ENCODE peak calls at places on chromosomes 5 and 9, in four cellular contexts. One of them, this sample, is unnamed.

GRCh38 chr5:38724301-38725030 is 121.3 kb upstream of the OSMR start:
- DNase-seq in IMR-90: peak
- DNase-seq in SK-N-SH: no peak
- DNase-seq in A549: no peak
- DNase-seq in this sample: no peak

GRCh38 chr5:141822134-141822533 is 56.1 kb downstream of the PCDH1 start:
- DNase-seq in SK-N-SH: no peak
- DNase-seq in IMR-90: peak
- DNase-seq in A549: no peak
- DNase-seq in this sample: no peak

GRCh38 chr9:125759812-125760134 is 12.6 kb downstream of the PBX3 start:
- DNase-seq in A549: no peak
- DNase-seq in SK-N-SH: no peak
- DNase-seq in IMR-90: no peak
- DNase-seq in this sample: no peak

GRCh38 chr5:13212843-13213242 is 731.6 kb downstream of the DNAH5 start:
- DNase-seq in SK-N-SH: no peak
- DNase-seq in IMR-90: no peak
- DNase-seq in A549: no peak
- DNase-seq in this sample: no peak

GRCh38 chr5:118752568-118752967 is 235.8 kb downstream of the DTWD2 start:
- DNase-seq in A549: no peak
- DNase-seq in IMR-90: no peak
- DNase-seq in SK-N-SH: no peak
- DNase-seq in this sample: no peak

GRCh38 chr5:42881416-42882109 is 69.9 kb upstream of the SELENOP start:
- DNase-seq in A549: no peak
- DNase-seq in IMR-90: no peak
- DNase-seq in SK-N-SH: no peak
- DNase-seq in this sample: no peak

GRCh38 chr9:32698706-32699277 is 63.3 kb upstream of the TAF1L start:
- DNase-seq in SK-N-SH: no peak
- DNase-seq in IMR-90: no peak
- DNase-seq in A549: no peak
- DNase-seq in this sample: no peak

GRCh38 chr9:108105885-108106284 is 616.3 kb upstream of the KLF4 start:
- DNase-seq in IMR-90: no peak
- DNase-seq in A549: no peak
- DNase-seq in SK-N-SH: no peak
- DNase-seq in this sample: peak

GRCh38 chr9:132410642-132411041 is 631 bp downstream of the CFAP77 start:
- DNase-seq in A549: no peak
- DNase-seq in SK-N-SH: peak
- DNase-seq in IMR-90: no peak
- DNase-seq in this sample: no peak

GRCh38 chr9:113574381-113575262 is 111.1 kb downstream of the RGS3 start:
- DNase-seq in SK-N-SH: no peak
- DNase-seq in IMR-90: no peak
- DNase-seq in A549: no peak
- DNase-seq in this sample: no peak

GRCh38 chr5:169696621-169697517 is 59.8 kb downstream of the DOCK2 start:
- DNase-seq in SK-N-SH: no peak
- DNase-seq in A549: no peak
- DNase-seq in IMR-90: peak
- DNase-seq in this sample: no peak

GRCh38 chr5:39209924-39210323 is 9.4 kb downstream of the FYB1 start:
- DNase-seq in IMR-90: no peak
- DNase-seq in SK-N-SH: no peak
- DNase-seq in A549: no peak
- DNase-seq in this sample: no peak

GRCh38 chr9:69898714-69899209 is 78.1 kb downstream of the CFAP95 start:
- DNase-seq in SK-N-SH: no peak
- DNase-seq in IMR-90: peak
- DNase-seq in A549: no peak
- DNase-seq in this sample: no peak

GRCh38 chr5:39948867-39949468 is 524.2 kb upstream of the DAB2 start:
- DNase-seq in SK-N-SH: peak
- DNase-seq in A549: peak
- DNase-seq in IMR-90: peak
- DNase-seq in this sample: peak

GRCh38 chr5:138737494-138738265 is 15.5 kb upstream of the CTNNA1 start:
- DNase-seq in IMR-90: no peak
- DNase-seq in A549: no peak
- DNase-seq in SK-N-SH: no peak
- DNase-seq in this sample: no peak

GRCh38 chr5:125696762-125697161 is 726.4 kb upstream of the GRAMD2B start:
- DNase-seq in SK-N-SH: peak
- DNase-seq in A549: no peak
- DNase-seq in IMR-90: peak
- DNase-seq in this sample: no peak

GRCh38 chr9:86128235-86128822 is 29.0 kb upstream of the GOLM1 start:
- DNase-seq in IMR-90: no peak
- DNase-seq in SK-N-SH: no peak
- DNase-seq in A549: no peak
- DNase-seq in this sample: no peak

GRCh38 chr5:141848771-141849370 is 29.3 kb downstream of the PCDH1 start:
- DNase-seq in SK-N-SH: no peak
- DNase-seq in A549: peak
- DNase-seq in IMR-90: peak
- DNase-seq in this sample: peak

GRCh38 chr5:124906339-124907097 is 160.1 kb upstream of the ZNF608 start:
- DNase-seq in SK-N-SH: peak
- DNase-seq in IMR-90: peak
- DNase-seq in A549: no peak
- DNase-seq in this sample: no peak

GRCh38 chr9:137227853-137228514 is 682 bp downstream of the RNF224 start:
- DNase-seq in IMR-90: no peak
- DNase-seq in A549: no peak
- DNase-seq in SK-N-SH: no peak
- DNase-seq in this sample: peak

GRCh38 chr5:141608557-141608956 is 10.2 kb downstream of the DIAPH1 start:
- DNase-seq in SK-N-SH: no peak
- DNase-seq in IMR-90: no peak
- DNase-seq in A549: no peak
- DNase-seq in this sample: no peak

GRCh38 chr5:79075646-79076426 is 6.3 kb downstream of the BHMT2 start:
- DNase-seq in SK-N-SH: no peak
- DNase-seq in IMR-90: no peak
- DNase-seq in A549: no peak
- DNase-seq in this sample: no peak

GRCh38 chr9:109585841-109586240 is 87.7 kb upstream of the PTPN3 start:
- DNase-seq in IMR-90: no peak
- DNase-seq in SK-N-SH: no peak
- DNase-seq in A549: no peak
- DNase-seq in this sample: no peak

GRCh38 chr5:180401236-180401907 is 48.2 kb upstream of the GFPT2 start:
- DNase-seq in SK-N-SH: no peak
- DNase-seq in IMR-90: no peak
- DNase-seq in A549: no peak
- DNase-seq in this sample: peak

GRCh38 chr5:129996896-129997295 is 92.6 kb downstream of the CHSY3 start:
- DNase-seq in IMR-90: peak
- DNase-seq in A549: no peak
- DNase-seq in SK-N-SH: no peak
- DNase-seq in this sample: no peak

GRCh38 chr5:160922311-160922710 is 70.3 kb upstream of the ATP10B start:
- DNase-seq in IMR-90: no peak
- DNase-seq in A549: no peak
- DNase-seq in SK-N-SH: no peak
- DNase-seq in this sample: no peak

GRCh38 chr5:91225848-91226686 is 157.1 kb downstream of the ARRDC3 start:
- DNase-seq in A549: no peak
- DNase-seq in IMR-90: no peak
- DNase-seq in SK-N-SH: no peak
- DNase-seq in this sample: no peak

GRCh38 chr5:151424892-151425523 is 22.4 kb upstream of the SLC36A1 start:
- DNase-seq in SK-N-SH: no peak
- DNase-seq in IMR-90: no peak
- DNase-seq in A549: no peak
- DNase-seq in this sample: no peak

GRCh38 chr5:92674322-92674721 is 906.7 kb downstream of the NR2F1-AS1 start:
- DNase-seq in IMR-90: no peak
- DNase-seq in A549: no peak
- DNase-seq in SK-N-SH: no peak
- DNase-seq in this sample: no peak

GRCh38 chr9:127388856-127389238 is 8.1 kb upstream of the SLC2A8 start:
- DNase-seq in A549: no peak
- DNase-seq in SK-N-SH: no peak
- DNase-seq in IMR-90: no peak
- DNase-seq in this sample: no peak

GRCh38 chr9:118891213-118891612 is 478.0 kb downstream of the BRINP1 start:
- DNase-seq in A549: no peak
- DNase-seq in SK-N-SH: no peak
- DNase-seq in IMR-90: no peak
- DNase-seq in this sample: no peak

GRCh38 chr5:40549611-40550010 is 130.1 kb upstream of the PTGER4 start:
- DNase-seq in IMR-90: no peak
- DNase-seq in SK-N-SH: no peak
- DNase-seq in A549: no peak
- DNase-seq in this sample: no peak

GRCh38 chr5:160506006-160507004 is 84.7 kb downstream of the PTTG1 start:
- DNase-seq in A549: no peak
- DNase-seq in SK-N-SH: peak
- DNase-seq in IMR-90: peak
- DNase-seq in this sample: no peak

GRCh38 chr9:131817073-131817472 is 77.2 kb upstream of the RAPGEF1 start:
- DNase-seq in A549: no peak
- DNase-seq in SK-N-SH: no peak
- DNase-seq in IMR-90: no peak
- DNase-seq in this sample: no peak

GRCh38 chr5:162990063-162990462 is 447.3 kb upstream of the CCNG1 start:
- DNase-seq in A549: no peak
- DNase-seq in SK-N-SH: no peak
- DNase-seq in IMR-90: no peak
- DNase-seq in this sample: no peak

DNA sequence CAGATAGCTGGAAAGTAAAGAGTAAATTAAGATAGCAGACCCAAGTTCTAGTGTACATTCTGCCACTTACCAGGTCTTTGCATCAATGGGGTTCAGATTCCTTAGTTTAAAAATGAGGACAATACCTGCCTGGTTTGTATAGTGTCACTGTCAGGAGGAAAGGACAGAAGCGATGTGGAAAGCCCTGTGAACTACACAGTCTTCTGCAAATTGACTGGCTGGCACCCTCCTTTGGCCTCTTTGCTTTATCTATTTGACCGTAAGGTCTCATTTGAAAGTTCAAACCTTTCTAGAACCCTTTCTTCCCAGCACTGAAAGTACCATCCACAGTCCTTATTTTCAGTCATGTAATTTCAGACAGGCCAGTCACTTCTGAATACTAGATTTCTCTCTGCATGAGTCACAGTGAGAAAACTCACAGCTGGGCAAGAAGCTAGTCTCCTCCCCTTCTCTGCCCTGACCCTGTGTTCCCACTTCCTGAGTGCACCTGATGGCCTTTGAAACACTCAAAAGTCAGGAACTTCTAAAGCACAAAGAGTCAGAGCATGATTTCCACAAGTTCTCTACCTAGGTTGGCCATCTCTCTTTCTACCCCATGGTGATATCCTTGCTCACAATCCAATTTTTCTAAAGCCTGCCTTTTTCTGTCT is 91.3 kb upstream of the RASEF start:
- DNase-seq in A549: no peak
- DNase-seq in IMR-90: peak
- DNase-seq in SK-N-SH: no peak
- DNase-seq in this sample: no peak
- TF ChIP-seq SMC3 in A549: no peak
- TF ChIP-seq SMC3 in IMR-90: no peak
- TF ChIP-seq SMC3 in SK-N-SH: no peak
- TF ChIP-seq SMC3 in this sample: no peak

GRCh38 chr5:60287174-60287771 is 393.7 kb upstream of the PDE4D start:
- DNase-seq in A549: peak
- DNase-seq in IMR-90: peak
- DNase-seq in SK-N-SH: peak
- DNase-seq in this sample: peak
- TF ChIP-seq RAD21 in A549: peak
- TF ChIP-seq RAD21 in IMR-90: peak
- TF ChIP-seq RAD21 in SK-N-SH: peak
- TF ChIP-seq RAD21 in this sample: no peak

DNA sequence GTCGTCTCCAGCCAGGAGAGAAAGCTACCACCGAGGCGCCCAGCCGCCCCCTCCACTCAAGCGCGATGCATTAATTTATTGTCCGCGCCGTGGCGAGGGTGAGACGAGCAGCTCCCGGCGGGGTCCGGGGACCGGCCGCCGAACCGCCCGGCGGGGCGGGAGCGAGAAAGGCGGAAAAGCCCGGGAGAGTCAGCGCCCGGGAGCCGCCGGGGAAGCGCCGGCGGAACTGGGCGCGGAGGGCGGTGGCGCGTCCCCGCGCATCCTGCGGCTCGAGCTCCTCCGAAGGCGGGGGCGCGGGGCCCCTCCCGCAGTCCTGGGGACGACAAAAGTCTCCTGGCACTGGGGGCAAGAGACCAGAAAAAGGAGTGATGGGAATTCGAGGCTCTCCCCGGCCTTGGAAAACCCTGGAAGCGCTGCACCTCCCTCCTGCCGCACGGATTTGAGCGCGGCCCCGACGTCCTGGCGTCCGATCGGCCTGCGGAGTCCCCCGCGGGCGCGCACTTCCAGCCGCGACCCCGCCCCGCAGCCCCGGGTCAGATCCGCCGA is at the start of gene EPB41L4A:
- DNase-seq in IMR-90: no peak
- DNase-seq in A549: peak
- DNase-seq in SK-N-SH: peak
- DNase-seq in this sample: no peak
- TF ChIP-seq SMC3 in IMR-90: no peak
- TF ChIP-seq SMC3 in A549: no peak
- TF ChIP-seq SMC3 in SK-N-SH: no peak
- TF ChIP-seq SMC3 in this sample: no peak

GRCh38 chr5:174608631-174609097 is 115.7 kb upstream of the MSX2 start:
- DNase-seq in A549: no peak
- DNase-seq in IMR-90: no peak
- DNase-seq in SK-N-SH: peak
- DNase-seq in this sample: no peak
- TF ChIP-seq RAD21 in A549: no peak
- TF ChIP-seq RAD21 in IMR-90: no peak
- TF ChIP-seq RAD21 in SK-N-SH: no peak
- TF ChIP-seq RAD21 in this sample: no peak

This sample was measured in K562.